ENCODE peak calls at places on chromosome 1, in five cellular contexts. H, E, O, I and F are unnamed samples.

GRCh38 chr1:181743878-181744312 is 260.6 kb downstream of the CACNA1E start:
- DNase-seq in O (no peak), I (no peak), H (no peak), E (no peak), F (no peak)

GRCh38 chr1:195047778-195048177 is 1560.5 kb downstream of the KCNT2 start:
- DNase-seq in I (no peak), O (no peak), H (no peak), E (no peak), F (no peak)

GRCh38 chr1:57341721-57342120 is 82.1 kb downstream of the DAB1 start:
- DNase-seq in E (no peak), I (no peak), O (no peak), H (no peak), F (no peak)

GRCh38 chr1:233114159-233114558 is 163.7 kb downstream of the NTPCR start:
- DNase-seq in O (no peak), H (peak; percentile 29), I (no peak), E (no peak), F (no peak)

GRCh38 chr1:184910596-184910995 is 63.7 kb downstream of the NIBAN1 start:
- DNase-seq in O (no peak), E (no peak), I (no peak), H (no peak), F (no peak)

GRCh38 chr1:21956720-21957552 is 19.8 kb upstream of the HSPG2 start:
- DNase-seq in E (peak; percentile 62), H (no peak), O (no peak), I (no peak), F (peak; percentile 61)

GRCh38 chr1:167305705-167306277 is 85.1 kb downstream of the POU2F1 start:
- DNase-seq in O (no peak), H (no peak), E (no peak), I (no peak), F (no peak)

GRCh38 chr1:7346070-7346596 is 425.0 kb upstream of the VAMP3 start:
- DNase-seq in E (no peak), O (no peak), I (no peak), H (no peak), F (no peak)

GRCh38 chr1:202811296-202812175 is 782 bp downstream of the PCAT6 start:
- DNase-seq in H (no peak), E (peak; percentile 50), I (no peak), O (peak; percentile 29), F (peak; percentile 71)

GRCh38 chr1:112840631-112841624 is 115.1 kb downstream of the SLC16A1 start:
- DNase-seq in H (no peak), E (no peak), I (peak; percentile 40), O (no peak), F (no peak)

GRCh38 chr1:39458991-39459390 is 32.4 kb upstream of the BMP8A start:
- DNase-seq in O (no peak), E (no peak), I (no peak), H (no peak), F (no peak)

GRCh38 chr1:51287966-51288365 is 42.4 kb downstream of the TTC39A start:
- DNase-seq in I (no peak), O (no peak), E (no peak), H (no peak), F (no peak)

GRCh38 chr1:21552715-21553114 is 43.5 kb downstream of the ALPL start:
- DNase-seq in O (no peak), H (no peak), E (no peak), I (no peak), F (no peak)

GRCh38 chr1:15866696-15867687 is 19.5 kb downstream of the SPEN start:
- DNase-seq in O (no peak), I (no peak), H (no peak), E (no peak), F (no peak)

GRCh38 chr1:153346067-153346723 is 2.4 kb downstream of the PGLYRP4 start:
- DNase-seq in E (no peak), O (no peak), I (no peak), H (no peak), F (no peak)

GRCh38 chr1:159652506-159652905 is 61.9 kb downstream of the CRP start:
- DNase-seq in H (no peak), I (no peak), O (no peak), E (no peak), F (no peak)

GRCh38 chr1:184801503-184801902 is 46.8 kb upstream of the EDEM3 start:
- DNase-seq in E (no peak), O (no peak), H (no peak), I (no peak), F (no peak)

DNA sequence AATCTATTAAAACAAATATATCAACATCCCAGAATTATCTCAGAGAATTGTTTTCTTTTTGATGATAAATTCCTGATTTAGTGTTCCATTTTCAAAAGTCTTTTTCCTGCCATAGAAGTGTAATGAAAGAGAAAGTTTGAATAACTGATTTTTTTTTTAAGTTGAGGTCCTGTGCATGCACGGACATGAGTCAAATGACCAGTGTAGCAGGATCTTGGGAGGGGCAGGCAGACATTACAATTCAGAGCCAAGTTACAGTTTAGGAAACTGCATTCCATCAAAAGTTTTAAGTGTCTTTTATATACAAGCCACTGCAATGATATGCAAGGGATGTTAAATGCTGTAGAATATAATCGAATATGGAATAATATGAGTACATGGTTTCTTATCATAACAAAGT is 227.5 kb downstream of the HMCN1 start:
- DNase-seq in H (no peak), E (no peak), O (no peak), I (no peak), F (no peak)
- TF ChIP-seq ZBTB33 in H (no peak), E (no peak), O (no peak), I (no peak), F (no peak)

DNA sequence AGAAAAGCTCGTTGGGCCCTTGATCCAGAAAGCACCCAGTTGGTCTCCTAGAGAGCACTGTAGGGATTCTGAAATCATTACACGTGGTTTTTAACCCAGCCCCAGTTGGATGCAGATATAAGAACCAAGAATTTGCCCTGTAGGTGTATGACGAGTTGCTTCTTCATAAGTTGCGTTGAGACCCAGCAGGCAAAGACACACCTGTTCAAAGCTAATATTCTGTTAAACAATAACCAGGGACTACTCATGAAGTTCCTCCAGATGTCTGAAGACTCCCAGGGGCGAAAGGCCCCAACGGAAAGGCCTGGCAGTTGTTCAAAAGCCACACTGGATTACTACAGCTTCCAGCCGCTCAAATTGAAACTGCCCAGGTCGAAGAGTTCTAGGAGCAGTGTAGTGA is 88.6 kb upstream of the HNRNPU start:
- DNase-seq in H (no peak), E (no peak), I (no peak), O (no peak), F (no peak)
- TF ChIP-seq ZBTB33 in H (no peak), E (no peak), I (no peak), O (no peak), F (no peak)

GRCh38 chr1:46529031-46529630 is 22.3 kb downstream of the KNCN start:
- DNase-seq in O (no peak), I (no peak), H (no peak), E (no peak), F (no peak)

GRCh38 chr1:46528297-46528955 is 23.0 kb downstream of the KNCN start:
- DNase-seq in H (no peak), I (no peak), E (peak; percentile 32), O (no peak), F (no peak)

GRCh38 chr1:46526013-46526688 is 25.3 kb downstream of the KNCN start:
- DNase-seq in H (no peak), E (no peak), I (no peak), O (no peak), F (no peak)

GRCh38 chr1:46526689-46527291 is 24.7 kb downstream of the KNCN start:
- DNase-seq in E (peak; percentile 64), O (peak; percentile 77), H (no peak), I (no peak), F (no peak)

DNA sequence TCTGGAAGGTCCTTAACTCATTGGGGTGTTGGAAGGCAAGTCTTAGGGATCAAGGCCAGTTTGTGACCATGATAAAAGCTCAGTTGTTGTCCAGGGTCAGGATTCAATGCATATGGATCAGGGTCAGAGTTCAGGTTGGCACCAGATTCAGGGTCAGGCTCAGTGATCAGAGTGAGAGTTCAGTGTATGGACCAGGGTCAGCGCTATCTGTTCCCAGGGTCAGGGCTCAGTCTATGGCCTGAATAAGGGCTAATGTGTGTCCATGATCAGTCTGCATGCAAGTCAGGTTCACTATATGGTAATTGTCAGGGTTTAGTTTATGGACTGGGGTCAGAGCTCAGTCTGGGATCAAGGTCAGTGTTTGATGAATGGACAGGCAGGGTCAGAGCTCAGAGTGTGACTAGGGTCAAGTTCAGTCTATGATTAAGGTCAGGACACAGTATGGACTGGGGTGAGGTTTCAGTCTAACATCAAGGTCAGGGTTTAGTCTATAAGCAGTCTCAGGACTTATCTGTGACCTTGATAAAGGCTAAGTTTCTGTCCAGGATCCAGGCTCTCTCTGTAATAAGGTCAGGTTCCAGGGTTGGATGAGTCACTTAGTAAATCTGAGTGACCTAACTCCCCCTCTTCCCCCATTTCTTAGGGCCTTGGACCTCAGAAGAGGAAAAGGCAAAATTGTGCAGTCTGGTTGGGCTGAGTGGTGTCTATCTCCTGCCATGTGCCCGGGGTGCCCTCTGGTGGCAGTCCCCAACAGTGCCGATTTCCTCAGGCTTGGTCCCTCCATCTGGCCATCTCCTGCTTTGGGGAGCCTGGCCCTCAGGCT is 23.8 kb downstream of the KNCN start:
- DNase-seq in O (peak; percentile 45), I (no peak), H (peak; percentile 54), E (peak; percentile 87), F (peak; percentile 90)
- TF ChIP-seq ZBTB33 in O (no peak), I (no peak), H (no peak), E (peak; percentile 33), F (no peak)

GRCh38 chr1:27659497-27660299 is 12.3 kb downstream of the IFI6 start:
- DNase-seq in E (peak; percentile 96), H (peak; percentile 54), O (peak; percentile 53), I (peak; percentile 72), F (peak; percentile 96)

GRCh38 chr1:27658951-27659496 is 13.0 kb downstream of the IFI6 start:
- DNase-seq in I (peak; percentile 62), O (no peak), E (no peak), H (no peak), F (no peak)

GRCh38 chr1:27652505-27652904 is 17.5 kb upstream of the FGR start:
- DNase-seq in H (no peak), I (no peak), E (no peak), O (no peak), F (no peak)

GRCh38 chr1:27655151-27655929 is 16.7 kb downstream of the IFI6 start:
- DNase-seq in O (no peak), E (no peak), H (no peak), I (no peak), F (no peak)

GRCh38 chr1:27656157-27656893 is 15.7 kb downstream of the IFI6 start:
- DNase-seq in H (no peak), E (no peak), O (no peak), I (no peak), F (no peak)
- TF ChIP-seq ZBTB33 in H (no peak), E (peak; percentile 74), O (peak; percentile 12), I (peak; percentile 55), F (no peak)

DNA sequence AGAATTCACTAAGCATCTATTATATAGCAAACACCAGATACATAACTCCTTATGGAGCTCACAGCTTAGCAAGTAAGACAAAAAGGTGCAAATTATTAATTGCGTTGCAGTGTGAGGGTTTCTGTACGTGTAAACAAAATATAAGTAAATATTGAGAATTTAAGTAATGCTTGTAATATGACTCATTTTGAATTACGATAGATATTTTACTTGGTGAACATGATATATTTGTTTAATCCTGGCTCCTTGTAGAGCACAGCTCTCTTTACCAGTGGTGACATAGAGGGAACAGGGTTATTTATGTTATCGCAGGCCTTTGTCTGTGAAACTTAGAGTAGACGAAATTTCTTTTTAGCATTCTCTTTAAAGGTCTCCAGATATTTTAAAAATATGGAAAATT is 36.4 kb downstream of the LYPLAL1 start:
- DNase-seq in O (no peak), H (no peak), I (no peak), E (no peak), F (no peak)
- TF ChIP-seq ZBTB33 in O (no peak), H (no peak), I (no peak), E (no peak), F (no peak)

GRCh38 chr1:201758508-201759050 is 70.4 kb upstream of the IPO9 start:
- DNase-seq in H (no peak), E (no peak), O (no peak), I (no peak), F (no peak)
- TF ChIP-seq ZBTB33 in H (no peak), E (no peak), O (no peak), I (no peak), F (no peak)